ENCODE peak calls at places on chromosomes 6 and 20, in eight cellular contexts. One of them, this sample, is unnamed. For H3K4me1, the result is how much of the 10 kb centered on the place peaks cover.

GRCh38 chr6:71239694-71240093 is 48.9 kb upstream of the OGFRL1 start:
- DNase-seq in HepG2: no peak
- DNase-seq in PC-3: no peak
- DNase-seq in H1: no peak
- DNase-seq in GM23338: no peak
- DNase-seq in A549: no peak
- DNase-seq in H9: no peak
- DNase-seq in GM23248: no peak
- DNase-seq in this sample: no peak

GRCh38 chr6:33314943-33315752 is 1.3 kb upstream of the TAPBP start:
- DNase-seq in A549: peak
- DNase-seq in H9: peak
- DNase-seq in H1: peak
- DNase-seq in GM23248: peak
- DNase-seq in PC-3: peak
- DNase-seq in HepG2: no peak
- DNase-seq in GM23338: peak
- DNase-seq in this sample: no peak

GRCh38 chr6:127291495-127291894 is 24.8 kb downstream of the RNF146 start:
- DNase-seq in A549: no peak
- DNase-seq in PC-3: no peak
- DNase-seq in H1: no peak
- DNase-seq in GM23338: no peak
- DNase-seq in HepG2: no peak
- DNase-seq in H9: no peak
- DNase-seq in GM23248: no peak
- DNase-seq in this sample: no peak

GRCh38 chr6:39829331-39829730 is 37.2 kb downstream of the DAAM2 start:
- DNase-seq in A549: no peak
- DNase-seq in H1: no peak
- DNase-seq in GM23248: no peak
- DNase-seq in HepG2: no peak
- DNase-seq in GM23338: no peak
- DNase-seq in PC-3: no peak
- DNase-seq in H9: no peak
- DNase-seq in this sample: no peak

GRCh38 chr20:47686545-47686944 is 98.7 kb downstream of the SULF2 start:
- DNase-seq in H1: no peak
- DNase-seq in HepG2: no peak
- DNase-seq in GM23248: no peak
- DNase-seq in A549: no peak
- DNase-seq in PC-3: no peak
- DNase-seq in GM23338: no peak
- DNase-seq in H9: no peak
- DNase-seq in this sample: peak

GRCh38 chr20:7736336-7736735 is 203.9 kb downstream of the HAO1 start:
- DNase-seq in GM23248: peak
- DNase-seq in PC-3: peak
- DNase-seq in H9: no peak
- DNase-seq in GM23338: no peak
- DNase-seq in HepG2: no peak
- DNase-seq in A549: no peak
- DNase-seq in H1: no peak
- DNase-seq in this sample: no peak

GRCh38 chr6:44043479-44044153 is 83.6 kb downstream of the MRPL14 start:
- DNase-seq in A549: peak
- DNase-seq in H1: no peak
- DNase-seq in GM23338: peak
- DNase-seq in H9: peak
- DNase-seq in GM23248: no peak
- DNase-seq in PC-3: no peak
- DNase-seq in HepG2: no peak
- DNase-seq in this sample: peak

GRCh38 chr20:19026121-19026878 is 186.1 kb upstream of the SLC24A3 start:
- DNase-seq in A549: no peak
- DNase-seq in GM23338: no peak
- DNase-seq in PC-3: no peak
- DNase-seq in HepG2: no peak
- DNase-seq in H9: no peak
- DNase-seq in GM23248: peak
- DNase-seq in H1: peak
- DNase-seq in this sample: no peak

GRCh38 chr6:165799736-165800135 is 136.7 kb upstream of the PDE10A start:
- DNase-seq in A549: no peak
- DNase-seq in H9: no peak
- DNase-seq in GM23338: no peak
- DNase-seq in PC-3: no peak
- DNase-seq in H1: no peak
- DNase-seq in GM23248: peak
- DNase-seq in HepG2: no peak
- DNase-seq in this sample: no peak

GRCh38 chr6:43242908-43243648 is at the start of gene TTBK1:
- DNase-seq in GM23338: peak
- DNase-seq in H9: peak
- DNase-seq in GM23248: peak
- DNase-seq in H1: peak
- DNase-seq in HepG2: no peak
- DNase-seq in PC-3: no peak
- DNase-seq in A549: no peak
- DNase-seq in this sample: no peak

GRCh38 chr6:125835221-125835744 is 44.5 kb downstream of the NCOA7 start:
- DNase-seq in PC-3: no peak
- DNase-seq in GM23338: no peak
- DNase-seq in A549: no peak
- DNase-seq in H1: no peak
- DNase-seq in H9: no peak
- DNase-seq in HepG2: no peak
- DNase-seq in GM23248: peak
- DNase-seq in this sample: peak

GRCh38 chr6:19892250-19892649 is 55.1 kb downstream of the ID4 start:
- DNase-seq in GM23248: no peak
- DNase-seq in A549: no peak
- DNase-seq in HepG2: no peak
- DNase-seq in PC-3: peak
- DNase-seq in GM23338: no peak
- DNase-seq in H1: no peak
- DNase-seq in H9: no peak
- DNase-seq in this sample: no peak

GRCh38 chr6:150191809-150192208 is 49.0 kb downstream of the PPP1R14C start:
- DNase-seq in H9: no peak
- DNase-seq in GM23248: peak
- DNase-seq in H1: no peak
- DNase-seq in HepG2: no peak
- DNase-seq in GM23338: no peak
- DNase-seq in PC-3: peak
- DNase-seq in A549: peak
- DNase-seq in this sample: no peak

GRCh38 chr6:5554226-5554625 is 292.9 kb downstream of the FARS2 start:
- DNase-seq in GM23338: no peak
- DNase-seq in H9: no peak
- DNase-seq in GM23248: no peak
- DNase-seq in PC-3: no peak
- DNase-seq in A549: no peak
- DNase-seq in HepG2: peak
- DNase-seq in H1: no peak
- DNase-seq in this sample: no peak
- H3K4me1 ChIP-seq in GM23338: under half
- H3K4me1 ChIP-seq in H9: under half
- H3K4me1 ChIP-seq in GM23248: under half
- H3K4me1 ChIP-seq in PC-3: under half
- H3K4me1 ChIP-seq in A549: under half
- H3K4me1 ChIP-seq in HepG2: under half
- H3K4me1 ChIP-seq in H1: under half
- H3K4me1 ChIP-seq in this sample: under half

GRCh38 chr20:14604143-14604542 is 266.7 kb upstream of the FLRT3 start:
- DNase-seq in PC-3: no peak
- DNase-seq in H9: no peak
- DNase-seq in A549: no peak
- DNase-seq in GM23338: no peak
- DNase-seq in HepG2: no peak
- DNase-seq in GM23248: no peak
- DNase-seq in H1: no peak
- DNase-seq in this sample: no peak
- H3K4me2 ChIP-seq in PC-3: no peak
- H3K4me2 ChIP-seq in H9: no peak
- H3K4me2 ChIP-seq in A549: no peak
- H3K4me2 ChIP-seq in GM23338: no peak
- H3K4me2 ChIP-seq in HepG2: no peak
- H3K4me2 ChIP-seq in GM23248: no peak
- H3K4me2 ChIP-seq in H1: no peak
- H3K4me2 ChIP-seq in this sample: no peak

GRCh38 chr20:10603971-10604864 is 69.6 kb downstream of the JAG1 start:
- DNase-seq in GM23248: peak
- DNase-seq in HepG2: peak
- DNase-seq in A549: peak
- DNase-seq in PC-3: peak
- DNase-seq in H9: no peak
- DNase-seq in GM23338: no peak
- DNase-seq in H1: no peak
- DNase-seq in this sample: peak

GRCh38 chr20:10602141-10602660 is 71.6 kb downstream of the JAG1 start:
- DNase-seq in GM23338: no peak
- DNase-seq in H1: no peak
- DNase-seq in A549: no peak
- DNase-seq in GM23248: no peak
- DNase-seq in HepG2: no peak
- DNase-seq in H9: no peak
- DNase-seq in PC-3: no peak
- DNase-seq in this sample: no peak

GRCh38 chr20:10603378-10603777 is 70.4 kb downstream of the JAG1 start:
- DNase-seq in GM23248: no peak
- DNase-seq in GM23338: no peak
- DNase-seq in A549: no peak
- DNase-seq in PC-3: no peak
- DNase-seq in H1: no peak
- DNase-seq in H9: no peak
- DNase-seq in HepG2: no peak
- DNase-seq in this sample: no peak

GRCh38 chr20:10605547-10606195 is 68.1 kb downstream of the JAG1 start:
- DNase-seq in H1: no peak
- DNase-seq in A549: no peak
- DNase-seq in HepG2: no peak
- DNase-seq in GM23338: no peak
- DNase-seq in PC-3: no peak
- DNase-seq in GM23248: no peak
- DNase-seq in H9: no peak
- DNase-seq in this sample: no peak

DNA sequence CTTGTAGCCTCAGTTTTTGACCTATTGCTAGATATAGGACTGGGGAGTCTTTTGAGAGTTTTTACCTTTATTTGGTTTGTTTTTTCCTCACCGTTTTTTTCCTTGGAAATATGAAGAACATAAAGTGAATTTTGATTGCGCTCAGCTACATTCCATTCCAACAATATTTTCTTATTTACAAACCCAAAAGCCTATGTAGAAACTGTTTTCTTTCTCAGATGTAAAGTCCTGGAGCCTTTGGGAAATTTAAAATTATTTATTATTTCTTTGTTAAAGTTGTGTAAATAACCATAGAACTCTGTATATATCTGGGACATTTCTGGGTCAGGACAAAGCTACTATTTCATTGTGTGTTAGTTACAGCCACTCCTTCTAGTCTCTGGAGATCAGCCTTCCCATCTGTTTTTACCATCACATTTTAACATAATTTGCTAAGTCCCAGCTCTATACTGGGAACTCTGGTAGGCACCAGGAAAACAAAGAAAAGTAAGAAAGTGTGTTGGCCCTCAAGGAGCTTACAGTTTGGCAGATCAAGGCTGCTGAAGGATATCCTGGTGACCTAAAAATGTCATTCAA is 68.8 kb downstream of the JAG1 start:
- DNase-seq in A549: no peak
- DNase-seq in GM23338: no peak
- DNase-seq in H9: no peak
- DNase-seq in PC-3: no peak
- DNase-seq in H1: no peak
- DNase-seq in HepG2: no peak
- DNase-seq in GM23248: no peak
- DNase-seq in this sample: no peak
- H3K27ac ChIP-seq in A549: peak
- H3K27ac ChIP-seq in GM23338: no peak
- H3K27ac ChIP-seq in H9: no peak
- H3K27ac ChIP-seq in PC-3: peak
- H3K27ac ChIP-seq in H1: no peak
- H3K27ac ChIP-seq in HepG2: peak
- H3K27ac ChIP-seq in GM23248: peak
- H3K27ac ChIP-seq in this sample: peak

GRCh38 chr6:36598326-36598725 is 4.2 kb downstream of the SRSF3 start:
- DNase-seq in PC-3: no peak
- DNase-seq in A549: no peak
- DNase-seq in H1: no peak
- DNase-seq in GM23248: no peak
- DNase-seq in GM23338: no peak
- DNase-seq in H9: no peak
- DNase-seq in HepG2: no peak
- DNase-seq in this sample: no peak

GRCh38 chr6:36599791-36600209 is 5.6 kb downstream of the SRSF3 start:
- DNase-seq in H9: peak
- DNase-seq in GM23248: peak
- DNase-seq in GM23338: peak
- DNase-seq in HepG2: no peak
- DNase-seq in PC-3: no peak
- DNase-seq in H1: peak
- DNase-seq in A549: peak
- DNase-seq in this sample: peak

GRCh38 chr6:36597775-36598174 is 3.6 kb downstream of the SRSF3 start:
- DNase-seq in GM23338: no peak
- DNase-seq in A549: no peak
- DNase-seq in HepG2: no peak
- DNase-seq in PC-3: no peak
- DNase-seq in GM23248: no peak
- DNase-seq in H1: no peak
- DNase-seq in H9: no peak
- DNase-seq in this sample: no peak

GRCh38 chr6:36600564-36601146 is 6.5 kb downstream of the SRSF3 start:
- DNase-seq in PC-3: no peak
- DNase-seq in HepG2: no peak
- DNase-seq in GM23248: no peak
- DNase-seq in A549: no peak
- DNase-seq in GM23338: no peak
- DNase-seq in H9: no peak
- DNase-seq in H1: no peak
- DNase-seq in this sample: no peak

DNA sequence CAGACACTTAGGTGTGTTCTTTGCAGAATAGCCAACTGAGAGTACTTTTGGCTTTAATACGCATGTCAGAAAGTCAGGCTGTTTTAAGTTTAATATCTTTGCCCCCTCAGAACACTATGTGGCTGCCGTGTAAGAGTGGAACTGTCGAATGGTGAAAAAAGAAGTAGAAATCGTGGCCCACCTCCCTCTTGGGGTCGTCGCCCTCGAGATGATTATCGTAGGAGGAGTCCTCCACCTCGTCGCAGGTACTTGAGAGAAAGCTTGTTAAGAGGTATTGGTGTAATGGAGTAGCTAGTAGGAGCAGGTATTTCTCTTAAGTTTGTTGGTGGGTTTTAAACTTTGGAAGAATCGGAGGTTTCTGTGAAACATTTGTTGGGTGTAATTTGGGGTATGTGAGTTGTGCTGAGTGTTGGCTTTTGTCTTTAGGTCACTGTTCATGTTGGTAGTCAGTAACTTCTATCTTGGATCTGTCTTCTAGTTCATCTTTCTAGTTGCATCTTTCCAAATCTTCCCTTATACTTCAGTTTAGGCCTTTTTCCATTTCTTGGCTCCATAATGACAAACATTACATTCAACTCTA is 4.7 kb downstream of the SRSF3 start:
- DNase-seq in PC-3: no peak
- DNase-seq in GM23248: no peak
- DNase-seq in A549: no peak
- DNase-seq in HepG2: no peak
- DNase-seq in H1: no peak
- DNase-seq in GM23338: no peak
- DNase-seq in H9: no peak
- DNase-seq in this sample: no peak
- H3K4me1 ChIP-seq in PC-3: under half
- H3K4me1 ChIP-seq in GM23248: half or more
- H3K4me1 ChIP-seq in A549: half or more
- H3K4me1 ChIP-seq in HepG2: half or more
- H3K4me1 ChIP-seq in H1: under half
- H3K4me1 ChIP-seq in GM23338: under half
- H3K4me1 ChIP-seq in H9: under half
- H3K4me1 ChIP-seq in this sample: under half